ENCODE peak calls at places on chromosomes 1 and 21, in nine cellular contexts. D is heart right ventricle; Y is ELR; K is endothelial cell; Z is AG04449; M is DMS 273 treated with DMSO at 0.1 percent for 48 hours; S is stimulated activated CD4-positive, alpha-beta T cell treated with anti-CD3 and anti-CD28 coated beads, TNF-alpha, amount 100 ng/mL, for 1 hour; R is activated CD4-positive, alpha-beta T cell treated with anti-CD3 and anti-CD28 coated beads for 1 hour; W is left ventricle myocardium inferior. U is an unnamed sample.
A peak's percentile ranks its signal among the peaks of the same experiment; 100 is the strongest.

GRCh38 chr1:21937372-21938121 is 437 bp upstream of the HSPG2 start:
- DNase-seq in D (peak; percentile 85), Y (peak; percentile 82), K (peak; percentile 88), Z (no peak), M (peak; percentile 32), S (peak; percentile 45), R (peak; percentile 52), W (peak; percentile 86), U (peak; percentile 95)

GRCh38 chr1:228275435-228276342 is 67.8 kb downstream of the OBSCN start:
- DNase-seq in D (peak; percentile 91), Y (peak; percentile 84), K (peak; percentile 68), Z (peak; percentile 19), M (peak; percentile 26), S (peak; percentile 84), R (peak; percentile 83), W (peak; percentile 88), U (peak; percentile 85)

GRCh38 chr1:116062201-116062600 is 49.0 kb upstream of the MAB21L3 start:
- DNase-seq in D (no peak), Y (no peak), K (no peak), Z (no peak), M (no peak), S (no peak), R (no peak), W (no peak), U (no peak)

GRCh38 chr1:7372477-7373120 is 398.5 kb upstream of the VAMP3 start:
- DNase-seq in D (no peak), Y (no peak), K (no peak), Z (no peak), M (no peak), S (no peak), R (no peak), W (no peak), U (no peak)

GRCh38 chr1:225881081-225882007 is 836 bp downstream of the TMEM63A start:
- DNase-seq in D (peak; percentile 60), Y (peak; percentile 73), K (no peak), Z (no peak), M (no peak), S (no peak), R (no peak), W (peak; percentile 61), U (peak; percentile 71)

GRCh38 chr21:26881504-26882228 is 36.5 kb upstream of the ADAMTS1 start:
- DNase-seq in D (no peak), Y (peak; percentile 50), K (no peak), Z (no peak), M (no peak), S (no peak), R (no peak), W (no peak), U (no peak)

GRCh38 chr21:17780539-17780938 is 38.6 kb downstream of the C21orf91 start:
- DNase-seq in D (no peak), Y (no peak), K (no peak), Z (no peak), M (no peak), S (no peak), R (no peak), W (no peak), U (no peak)

GRCh38 chr1:227886503-227886961 is 61.2 kb downstream of the WNT9A start:
- DNase-seq in D (peak; percentile 6), Y (no peak), K (peak; percentile 4), Z (no peak), M (no peak), S (no peak), R (peak; percentile 7), W (no peak), U (no peak)

GRCh38 chr1:98388431-98388830 is 273.1 kb upstream of the SNX7 start:
- DNase-seq in D (no peak), Y (peak; percentile 96), K (no peak), Z (peak; percentile 7), M (no peak), S (no peak), R (no peak), W (no peak), U (no peak)

GRCh38 chr1:41739061-41739955 is 179.4 kb downstream of the HIVEP3 start:
- DNase-seq in D (peak; percentile 75), Y (peak; percentile 77), K (no peak), Z (peak; percentile 76), M (peak; percentile 41), S (peak; percentile 41), R (peak; percentile 39), W (peak; percentile 71), U (no peak)

GRCh38 chr1:84720275-84720780 is 30.1 kb upstream of the SSX2IP start:
- DNase-seq in D (no peak), Y (no peak), K (no peak), Z (no peak), M (no peak), S (no peak), R (no peak), W (no peak), U (no peak)

GRCh38 chr1:93778457-93778856 is 96.8 kb upstream of the BCAR3 start:
- DNase-seq in D (no peak), Y (no peak), K (no peak), Z (no peak), M (no peak), S (no peak), R (no peak), W (no peak), U (no peak)

GRCh38 chr1:61472876-61473275 is 252.1 kb downstream of the TM2D1 start:
- DNase-seq in D (no peak), Y (no peak), K (no peak), Z (no peak), M (no peak), S (no peak), R (no peak), W (no peak), U (no peak)

GRCh38 chr1:161781995-161782394 is 15.9 kb downstream of the ATF6 start:
- DNase-seq in D (no peak), Y (peak; percentile 55), K (no peak), Z (peak; percentile 5), M (no peak), S (no peak), R (no peak), W (no peak), U (no peak)

GRCh38 chr1:1162597-1163537 is 10.8 kb upstream of the TTLL10 start:
- DNase-seq in D (no peak), Y (no peak), K (no peak), Z (no peak), M (no peak), S (no peak), R (no peak), W (no peak), U (peak; percentile 94)

GRCh38 chr1:18929686-18930085 is 26.8 kb downstream of the IFFO2 start:
- DNase-seq in D (no peak), Y (peak; percentile 50), K (no peak), Z (no peak), M (no peak), S (no peak), R (no peak), W (no peak), U (no peak)

GRCh38 chr1:200739499-200740290 is 1.0 kb downstream of the CAMSAP2 start:
- DNase-seq in D (peak; percentile 46), Y (peak; percentile 40), K (no peak), Z (no peak), M (no peak), S (no peak), R (no peak), W (no peak), U (peak; percentile 84)

GRCh38 chr1:160884579-160884978 is 401 bp downstream of the ITLN1 start:
- DNase-seq in D (no peak), Y (peak; percentile 23), K (no peak), Z (no peak), M (no peak), S (no peak), R (no peak), W (no peak), U (no peak)

GRCh38 chr1:162372159-162373071 is 4.2 kb downstream of the SPATA46 start:
- DNase-seq in D (no peak), Y (no peak), K (no peak), Z (no peak), M (no peak), S (no peak), R (no peak), W (no peak), U (no peak)

GRCh38 chr1:209585197-209585596 is 1.7 kb downstream of the CAMK1G start:
- DNase-seq in D (no peak), Y (peak; percentile 63), K (no peak), Z (no peak), M (no peak), S (no peak), R (no peak), W (no peak), U (no peak)

GRCh38 chr1:201355471-201355870 is 22.0 kb downstream of the TNNT2 start:
- DNase-seq in D (no peak), Y (no peak), K (no peak), Z (no peak), M (no peak), S (no peak), R (no peak), W (no peak), U (no peak)

GRCh38 chr21:36707763-36708511 is 9.0 kb downstream of the SIM2 start:
- DNase-seq in D (no peak), Y (no peak), K (no peak), Z (no peak), M (no peak), S (no peak), R (peak; percentile 6), W (no peak), U (peak; percentile 54)

GRCh38 chr1:207747627-207748492 is 4.0 kb upstream of the CD46 start:
- DNase-seq in D (no peak), Y (no peak), K (no peak), Z (no peak), M (no peak), S (no peak), R (no peak), W (no peak), U (no peak)

GRCh38 chr1:44594353-44594752 is 79.9 kb downstream of the TMEM53 start:
- DNase-seq in D (no peak), Y (no peak), K (no peak), Z (no peak), M (no peak), S (no peak), R (no peak), W (no peak), U (no peak)

GRCh38 chr21:45041351-45041805 is 33.0 kb upstream of the ADARB1 start:
- DNase-seq in D (no peak), Y (no peak), K (no peak), Z (peak; percentile 54), M (no peak), S (no peak), R (no peak), W (peak; percentile 67), U (peak; percentile 20)

U was measured in pancreas.